ENCODE peak calls at places on chromosomes 7 and 10, in six cellular contexts. H, M, Z, C, G and F are unnamed samples.

GRCh38 chr10:1575481-1576244 is 161.7 kb downstream of the ADARB2 start:
- DNase-seq in H (no peak), M (no peak), Z (no peak), C (no peak), G (peak; percentile 40), F (no peak)

GRCh38 chr10:111344804-111345203 is 268.0 kb downstream of the ADRA2A start:
- DNase-seq in H (no peak), M (no peak), Z (no peak), C (no peak), G (peak; percentile 25), F (no peak)

GRCh38 chr10:126905776-126906703 is 812 bp downstream of the DOCK1 start:
- DNase-seq in H (peak; percentile 43), M (peak; percentile 29), Z (peak; percentile 75), C (no peak), G (no peak), F (peak; percentile 60)

GRCh38 chr7:80900583-80901576 is 18.0 kb downstream of the SEMA3C start:
- DNase-seq in H (peak; percentile 88), M (peak; percentile 89), Z (no peak), C (no peak), G (no peak), F (no peak)

GRCh38 chr7:105902325-105902911 is 26.0 kb upstream of the ATXN7L1 start:
- DNase-seq in H (no peak), M (no peak), Z (no peak), C (no peak), G (no peak), F (no peak)

GRCh38 chr10:78920011-78920410 is 148.8 kb upstream of the ZMIZ1 start:
- DNase-seq in H (no peak), M (no peak), Z (no peak), C (no peak), G (no peak), F (no peak)

GRCh38 chr7:151059362-151060112 is at the start of gene SLC4A2:
- DNase-seq in H (peak; percentile 75), M (peak; percentile 74), Z (peak; percentile 77), C (no peak), G (peak; percentile 79), F (peak; percentile 65)

GRCh38 chr7:151123485-151124204 is 37.4 kb downstream of the AGAP3 start:
- DNase-seq in H (peak; percentile 85), M (peak; percentile 85), Z (peak; percentile 92), C (no peak), G (peak; percentile 81), F (peak; percentile 89)

GRCh38 chr10:50991496-50992355 is 82.6 kb upstream of the PRKG1 start:
- DNase-seq in H (peak; percentile 78), M (peak; percentile 60), Z (peak; percentile 67), C (no peak), G (no peak), F (peak; percentile 22)

GRCh38 chr10:50990568-50991495 is 83.5 kb upstream of the PRKG1 start:
- DNase-seq in H (peak; percentile 90), M (peak; percentile 94), Z (peak; percentile 60), C (peak; percentile 55), G (no peak), F (peak; percentile 26)

GRCh38 chr10:50992356-50992866 is 81.9 kb upstream of the PRKG1 start:
- DNase-seq in H (peak; percentile 56), M (peak; percentile 44), Z (peak; percentile 14), C (no peak), G (no peak), F (peak; percentile 13)

GRCh38 chr10:50987934-50988333 is 86.4 kb upstream of the PRKG1 start:
- DNase-seq in H (no peak), M (no peak), Z (no peak), C (no peak), G (no peak), F (no peak)

DNA sequence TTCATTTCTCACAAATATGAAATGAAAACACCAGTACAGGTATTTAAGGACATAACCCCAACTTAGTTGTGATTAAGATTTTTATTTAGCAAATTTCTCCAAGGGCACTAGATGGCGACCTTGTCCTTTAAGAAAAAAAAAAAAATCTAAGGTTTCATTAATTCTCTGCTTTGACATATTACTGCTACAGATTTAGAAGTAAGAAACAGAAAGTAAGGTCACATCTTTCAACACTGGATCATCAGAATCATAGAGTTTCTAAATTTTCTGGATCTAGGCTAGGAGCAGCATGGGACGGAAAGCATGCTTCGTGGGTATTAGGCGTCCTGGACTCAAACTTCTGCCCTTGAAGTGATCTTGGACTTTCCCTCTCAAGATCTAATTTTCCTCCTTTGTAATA is 85.5 kb upstream of the PRKG1 start:
- DNase-seq in H (peak; percentile 64), M (peak; percentile 65), Z (no peak), C (no peak), G (peak; percentile 9), F (no peak)
- TF ChIP-seq CTCF in H (peak; percentile 46), M (peak; percentile 48), Z (peak; percentile 49), C (peak; percentile 49), G (peak; percentile 13), F (peak; percentile 45)

DNA sequence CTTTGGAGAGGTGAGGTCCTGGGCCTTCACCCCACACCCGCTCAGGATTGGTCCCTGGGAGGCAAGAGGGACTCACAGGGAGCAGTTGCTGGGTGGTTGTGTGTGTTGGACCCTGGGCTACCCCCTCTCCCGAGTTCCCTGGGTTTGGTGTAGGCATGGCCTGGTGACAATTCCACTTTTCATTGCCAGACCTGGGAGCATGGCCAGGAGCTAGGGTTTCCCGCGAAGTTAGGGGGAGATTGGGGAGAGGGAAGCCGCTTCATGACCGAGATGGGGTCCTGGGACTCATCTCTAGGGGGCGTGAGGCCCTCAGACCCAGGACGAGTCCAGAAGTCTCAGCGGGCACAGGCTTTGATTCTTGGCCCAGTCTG is 579 bp downstream of the PALD1 start:
- DNase-seq in H (no peak), M (no peak), Z (no peak), C (no peak), G (no peak), F (no peak)
- TF ChIP-seq CTCF in H (peak; percentile 7), M (no peak), Z (no peak), C (no peak), G (peak; percentile 13), F (no peak)

GRCh38 chr7:156732091-156732621 is 91.6 kb downstream of the RNF32 start:
- DNase-seq in H (no peak), M (peak; percentile 51), Z (no peak), C (no peak), G (no peak), F (no peak)
- TF ChIP-seq CTCF in H (no peak), M (no peak), Z (no peak), C (no peak), G (no peak), F (no peak)

GRCh38 chr7:155252958-155253501 is 44.6 kb upstream of the INSIG1 start:
- DNase-seq in H (no peak), M (no peak), Z (no peak), C (no peak), G (no peak), F (no peak)
- TF ChIP-seq CTCF in H (no peak), M (no peak), Z (no peak), C (no peak), G (no peak), F (no peak)

GRCh38 chr10:70331486-70332268 is 47.9 kb upstream of the NPFFR1 start:
- DNase-seq in H (peak; percentile 96), M (peak; percentile 96), Z (no peak), C (peak; percentile 73), G (peak; percentile 88), F (no peak)
- TF ChIP-seq CTCF in H (peak; percentile 46), M (peak; percentile 60), Z (no peak), C (peak; percentile 47), G (peak; percentile 31), F (no peak)

DNA sequence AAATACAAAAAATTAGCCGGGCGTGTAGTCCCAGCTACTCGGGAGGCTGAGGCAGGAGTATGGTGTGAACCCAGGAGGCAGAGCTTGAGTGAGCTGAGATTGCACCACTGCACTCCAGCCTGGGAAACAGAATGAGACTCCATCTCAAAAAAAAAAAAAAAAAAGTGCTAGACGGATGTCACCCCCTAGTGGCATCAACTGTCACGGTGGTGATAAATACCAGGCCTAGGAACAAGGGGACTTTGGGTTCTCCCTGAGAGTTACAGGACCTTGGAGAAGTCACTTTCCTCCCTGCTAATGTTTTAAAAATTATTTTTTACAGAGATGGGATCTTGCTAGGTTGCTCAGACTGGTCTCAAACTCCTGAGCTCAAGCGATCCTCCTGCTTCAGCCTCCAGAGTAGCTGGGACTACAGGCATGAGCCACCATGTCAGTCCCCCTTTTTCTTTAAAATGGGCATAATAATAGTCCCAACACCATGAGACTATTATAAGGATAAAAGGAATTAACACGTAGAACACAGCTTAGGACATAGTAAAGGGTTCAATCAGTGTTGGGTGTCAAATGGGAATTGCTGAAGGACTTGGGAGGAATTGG is 2.6 kb upstream of the TMEM130 start:
- DNase-seq in H (no peak), M (peak; percentile 30), Z (no peak), C (no peak), G (peak; percentile 59), F (no peak)
- TF ChIP-seq CTCF in H (peak; percentile 4), M (peak; percentile 25), Z (no peak), C (peak; percentile 12), G (peak; percentile 43), F (peak; percentile 47)